ENCODE peak calls at places on chromosomes 3 and 15, in six cellular contexts. Y is PC-9, A is fibroblast of lung, N is astrocyte, K is Karpas-422, I is PC-3. B is an unnamed sample.

GRCh38 chr3:163622384-163622783 is 1455.9 kb downstream of the SI start:
- DNase-seq in N (no peak), I (peak; percentile 63), A (no peak), Y (no peak), K (no peak), B (no peak)

GRCh38 chr15:85580914-85581313 is 200.5 kb downstream of the AKAP13 start:
- DNase-seq in K (no peak), I (no peak), A (no peak), Y (peak; percentile 23), N (no peak), B (no peak)

GRCh38 chr3:179973931-179974361 is 62.8 kb downstream of the PEX5L start:
- DNase-seq in K (no peak), Y (no peak), I (no peak), A (no peak), N (no peak), B (no peak)

GRCh38 chr3:46709147-46709654 is 8.0 kb downstream of the TMIE start:
- DNase-seq in N (no peak), A (no peak), Y (no peak), I (no peak), K (no peak), B (peak; percentile 84)

GRCh38 chr3:76383781-76384180 is 598.4 kb upstream of the ZNF717 start:
- DNase-seq in A (no peak), N (no peak), I (no peak), Y (no peak), K (no peak), B (no peak)

GRCh38 chr3:105598047-105598796 is 231.5 kb downstream of the ALCAM start:
- DNase-seq in I (peak; percentile 97), Y (peak; percentile 55), K (no peak), N (peak; percentile 98), A (peak; percentile 99), B (no peak)

GRCh38 chr3:191641789-191642188 is 180.8 kb downstream of the PYDC2 start:
- DNase-seq in I (no peak), K (no peak), Y (no peak), N (no peak), A (no peak), B (no peak)

GRCh38 chr15:39501366-39501765 is 79.5 kb upstream of the THBS1 start:
- DNase-seq in Y (no peak), K (no peak), I (peak; percentile 4), A (peak; percentile 68), N (peak; percentile 60), B (peak; percentile 23)

GRCh38 chr3:42608586-42608985 is 8.1 kb downstream of the NKTR start:
- DNase-seq in I (no peak), Y (no peak), N (no peak), K (no peak), A (no peak), B (no peak)

GRCh38 chr15:91949361-91949760 is 95.9 kb downstream of the SLCO3A1 start:
- DNase-seq in K (no peak), N (no peak), A (no peak), Y (no peak), I (no peak), B (no peak)

GRCh38 chr3:177037241-177037640 is 160.0 kb downstream of the TBL1XR1 start:
- DNase-seq in K (no peak), I (no peak), Y (no peak), A (peak; percentile 49), N (peak; percentile 35), B (no peak)

GRCh38 chr3:141083226-141083625 is 32.1 kb downstream of the SPSB4 start:
- DNase-seq in I (no peak), N (no peak), Y (no peak), A (no peak), K (no peak), B (peak; percentile 37)

GRCh38 chr15:69313437-69314000 is 14.8 kb downstream of the PAQR5 start:
- DNase-seq in N (no peak), Y (no peak), I (no peak), A (no peak), K (no peak), B (no peak)

GRCh38 chr3:99720985-99721632 is 82.7 kb downstream of the COL8A1 start:
- DNase-seq in K (no peak), N (peak; percentile 42), A (peak; percentile 59), Y (peak; percentile 62), I (peak; percentile 82), B (no peak)

GRCh38 chr3:34856081-34856480 is 783.2 kb upstream of the ARPP21 start:
- DNase-seq in I (no peak), N (no peak), A (no peak), K (no peak), Y (no peak), B (no peak)

GRCh38 chr3:53081318-53081717 is 35.4 kb upstream of the SFMBT1 start:
- DNase-seq in A (no peak), K (no peak), Y (no peak), N (no peak), I (no peak), B (no peak)

GRCh38 chr3:107289354-107289753 is 87.9 kb upstream of the CCDC54 start:
- DNase-seq in Y (no peak), A (no peak), N (no peak), K (no peak), I (no peak), B (no peak)

GRCh38 chr15:37995461-37996347 is 61.3 kb downstream of the TMCO5A start:
- DNase-seq in N (peak; percentile 69), K (peak; percentile 84), Y (peak; percentile 28), I (peak; percentile 73), A (peak; percentile 73), B (no peak)

GRCh38 chr3:13042127-13042931 is 30.9 kb downstream of the IQSEC1 start:
- DNase-seq in I (no peak), N (no peak), K (no peak), A (no peak), Y (no peak), B (no peak)

GRCh38 chr3:136913168-136913567 is 44.6 kb upstream of the IL20RB start:
- DNase-seq in N (no peak), I (no peak), A (no peak), K (no peak), Y (no peak), B (no peak)
- H4K20me1 ChIP-seq in N (peaks cover 58% of the 10 kb centered on the region), I (no peaks in the 10 kb centered on the region), A (no peaks in the 10 kb centered on the region), K (no peaks in the 10 kb centered on the region), Y (peaks cover 2% of the 10 kb centered on the region), B (peaks cover 38% of the 10 kb centered on the region)

GRCh38 chr3:87126321-87126720 is 100.8 kb upstream of the CHMP2B start:
- DNase-seq in A (no peak), N (no peak), I (no peak), K (no peak), Y (no peak), B (no peak)

GRCh38 chr3:87125116-87125515 is 102.0 kb upstream of the CHMP2B start:
- DNase-seq in Y (no peak), K (no peak), I (no peak), A (no peak), N (no peak), B (no peak)

GRCh38 chr3:87122766-87123165 is 104.3 kb upstream of the CHMP2B start:
- DNase-seq in N (no peak), K (no peak), Y (no peak), I (no peak), A (no peak), B (no peak)

GRCh38 chr3:87120221-87120620 is 106.9 kb upstream of the CHMP2B start:
- DNase-seq in A (no peak), N (no peak), K (no peak), I (peak; percentile 54), Y (no peak), B (no peak)

GRCh38 chr3:87120850-87121249 is 106.3 kb upstream of the CHMP2B start:
- DNase-seq in A (no peak), Y (no peak), K (no peak), I (no peak), N (no peak), B (no peak)
- H2AFZ ChIP-seq in A (no peak overlapping the region), Y (no peak overlapping the region), K (no peak overlapping the region), I (peak overlapping the region; percentile 75), N (no peak overlapping the region), B (no peak overlapping the region)

GRCh38 chr15:89400121-89400996 is 65.7 kb upstream of the POLG start:
- DNase-seq in A (no peak), Y (no peak), N (no peak), I (no peak), K (no peak), B (peak; percentile 58)

GRCh38 chr15:89401636-89402252 is 67.1 kb upstream of the POLG start:
- DNase-seq in Y (no peak), K (peak; percentile 91), N (peak; percentile 41), I (peak; percentile 52), A (peak; percentile 48), B (peak; percentile 95)

GRCh38 chr15:89404023-89404422 is 69.4 kb upstream of the POLG start:
- DNase-seq in Y (no peak), I (no peak), A (no peak), N (no peak), K (no peak), B (no peak)

GRCh38 chr15:89400997-89401590 is 66.5 kb upstream of the POLG start:
- DNase-seq in A (no peak), K (peak; percentile 60), N (no peak), I (no peak), Y (no peak), B (peak; percentile 69)

GRCh38 chr15:89402406-89402805 is 67.8 kb upstream of the POLG start:
- DNase-seq in K (peak; percentile 72), Y (no peak), A (no peak), N (no peak), I (no peak), B (peak; percentile 64)
- H3K27me3 ChIP-seq in K (no peaks in the 10 kb centered on the region), Y (no peaks in the 10 kb centered on the region), A (peaks cover 51% of the 10 kb centered on the region), N (peaks cover 90% of the 10 kb centered on the region), I (peaks cover 7% of the 10 kb centered on the region), B (peaks cover 98% of the 10 kb centered on the region)

DNA sequence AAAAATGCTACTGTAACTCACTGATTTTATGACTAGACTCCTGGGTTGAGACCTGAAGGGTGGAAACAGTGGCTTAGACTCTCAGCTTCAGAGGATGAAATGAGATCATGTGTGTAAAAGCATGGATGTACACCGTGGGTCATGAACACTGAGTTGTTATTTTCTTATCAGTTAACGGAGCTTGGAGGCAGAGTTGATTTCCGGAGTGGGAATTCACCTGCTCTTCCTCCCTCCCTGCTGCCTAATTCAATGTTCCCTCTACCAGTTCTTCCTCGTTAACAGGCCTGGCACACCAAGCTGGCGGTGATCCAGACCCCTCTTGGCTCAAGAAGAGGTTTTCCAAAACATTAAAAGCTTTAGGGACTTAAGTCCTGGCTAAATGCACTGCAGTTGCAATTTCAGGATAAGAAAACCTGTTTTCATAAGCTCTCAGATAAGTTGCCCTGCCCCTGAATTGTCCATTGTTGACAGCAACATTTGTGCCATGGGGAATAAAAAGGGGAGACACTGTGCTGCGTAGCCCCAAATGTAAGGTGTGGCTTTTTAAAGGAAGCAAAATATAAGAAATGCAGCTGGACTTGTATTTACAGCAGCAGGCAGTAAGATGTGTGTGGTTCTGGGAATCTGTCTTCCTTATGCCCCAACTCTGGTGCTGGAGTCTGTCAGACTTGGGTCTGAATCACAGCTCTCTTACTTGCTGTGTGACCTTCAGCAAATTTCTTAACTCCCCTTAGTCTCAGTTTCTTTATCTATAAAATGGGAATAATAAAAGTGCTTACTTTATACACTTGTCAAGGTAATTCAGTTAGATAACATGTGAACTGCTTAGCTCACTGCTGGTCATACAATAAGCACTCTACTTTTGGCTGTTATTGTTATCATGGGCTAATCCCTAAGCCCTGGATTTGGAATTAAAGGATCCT is 9.9 kb downstream of the PDIA5 start:
- DNase-seq in Y (no peak), K (no peak), N (no peak), A (no peak), I (no peak), B (no peak)
- H4K20me1 ChIP-seq in Y (peaks cover 25% of the 10 kb centered on the region), K (peaks cover 26% of the 10 kb centered on the region), N (peaks cover 96% of the 10 kb centered on the region), A (peaks cover 6% of the 10 kb centered on the region), I (peaks cover 75% of the 10 kb centered on the region), B (peaks cover 84% of the 10 kb centered on the region)

B was measured in osteoblast.